ENCODE peak calls at places on chromosomes 3 and 15, in five cellular contexts. U is HCT116, Y is GM23338, I is hepatocyte, Z is GM23248. T is an unnamed sample. For H3K9me2, the result is how much of the 10 kb centered on the place peaks cover.

GRCh38 chr3:131109156-131109555 is 82.5 kb downstream of the NEK11 start:
- DNase-seq in U (no peak), Y (no peak), I (no peak), Z (no peak), T (no peak)

GRCh38 chr3:131033480-131034080 is 6.9 kb downstream of the NEK11 start:
- DNase-seq in U (peak), Y (peak), I (peak), Z (peak), T (peak)

GRCh38 chr3:42229942-42230688 is 35.9 kb downstream of the CCK start:
- DNase-seq in U (peak), Y (peak), I (peak), Z (peak), T (peak)

GRCh38 chr3:72836923-72837322 is 11.3 kb downstream of the SHQ1 start:
- DNase-seq in U (no peak), Y (no peak), I (no peak), Z (peak), T (no peak)

GRCh38 chr15:52288986-52289385 is 6.6 kb downstream of the MYO5C start:
- DNase-seq in U (no peak), Y (no peak), I (no peak), Z (no peak), T (no peak)

GRCh38 chr3:32815812-32816438 is 1.9 kb upstream of the TRIM71 start:
- DNase-seq in U (no peak), Y (no peak), I (peak), Z (no peak), T (no peak)

GRCh38 chr15:92667291-92667904 is 11.8 kb upstream of the FAM174B start:
- DNase-seq in U (no peak), Y (no peak), I (no peak), Z (no peak), T (no peak)

GRCh38 chr3:21654662-21655061 is 96.3 kb downstream of the ZNF385D start:
- DNase-seq in U (no peak), Y (no peak), I (no peak), Z (peak), T (no peak)

GRCh38 chr3:112793311-112794081 is 53.2 kb downstream of the CD200R1L start:
- DNase-seq in U (no peak), Y (no peak), I (no peak), Z (peak), T (no peak)

GRCh38 chr3:38562467-38562925 is 66.4 kb downstream of the EXOG start:
- DNase-seq in U (no peak), Y (no peak), I (no peak), Z (no peak), T (no peak)

GRCh38 chr3:123449986-123450474 is 1.1 kb upstream of the ADCY5 start:
- DNase-seq in U (no peak), Y (peak), I (peak), Z (peak), T (no peak)
- TF ChIP-seq EZH2 in U (no peak), Y (no peak), I (no peak), Z (no peak), T (no peak)

GRCh38 chr3:98504534-98504933 is 7.1 kb downstream of the OR5K2 start:
- DNase-seq in U (no peak), Y (no peak), I (no peak), Z (no peak), T (no peak)
- H3K9me2 ChIP-seq in U (under half), Y (under half), I (under half), Z (under half), T (under half)

GRCh38 chr15:40789999-40790398 is 16.9 kb upstream of the ZFYVE19 start:
- DNase-seq in U (no peak), Y (peak), I (no peak), Z (no peak), T (no peak)

GRCh38 chr15:40789119-40789518 is 17.8 kb upstream of the ZFYVE19 start:
- DNase-seq in U (no peak), Y (peak), I (no peak), Z (no peak), T (no peak)

GRCh38 chr15:40787344-40787841 is 17.6 kb downstream of the C15orf62 start:
- DNase-seq in U (peak), Y (peak), I (peak), Z (peak), T (peak)

GRCh38 chr15:40785814-40786213 is 16.0 kb downstream of the C15orf62 start:
- DNase-seq in U (no peak), Y (no peak), I (no peak), Z (no peak), T (peak)

GRCh38 chr15:40787991-40788390 is 18.2 kb downstream of the C15orf62 start:
- DNase-seq in U (no peak), Y (peak), I (no peak), Z (no peak), T (no peak)
- TF ChIP-seq EZH2 in U (no peak), Y (no peak), I (no peak), Z (no peak), T (no peak)

DNA sequence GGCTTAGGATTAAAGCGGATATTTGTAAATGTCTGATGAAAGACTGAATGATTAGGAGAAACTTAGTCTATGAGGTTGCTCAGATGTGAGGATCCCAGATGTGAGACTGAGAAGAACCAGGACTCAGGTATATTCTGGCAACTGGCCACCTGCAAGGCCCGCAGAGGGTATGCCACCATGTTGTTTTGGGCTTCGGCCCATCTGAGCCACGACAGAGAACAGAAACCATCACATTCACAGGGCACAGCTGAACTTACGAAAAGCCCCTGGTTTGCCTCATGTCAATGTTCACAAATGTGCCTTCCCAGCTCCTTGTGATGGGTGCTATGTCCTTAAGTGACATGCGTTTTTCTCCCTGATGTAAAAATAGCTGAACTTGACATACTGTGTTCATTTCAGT is 412.5 kb upstream of the RORA start:
- DNase-seq in U (no peak), Y (no peak), I (no peak), Z (no peak), T (no peak)
- H3K9me2 ChIP-seq in U (under half), Y (under half), I (under half), Z (under half), T (under half)

GRCh38 chr3:126355777-126356372 is 1.3 kb downstream of the KLF15 start:
- DNase-seq in U (peak), Y (peak), I (peak), Z (peak), T (peak)

GRCh38 chr3:126355251-126355650 is 2.0 kb downstream of the KLF15 start:
- DNase-seq in U (no peak), Y (no peak), I (no peak), Z (no peak), T (no peak)

GRCh38 chr3:126358038-126358815 is 1.0 kb upstream of the KLF15 start:
- DNase-seq in U (no peak), Y (peak), I (no peak), Z (peak), T (no peak)

GRCh38 chr3:126357299-126358037 is at the start of gene KLF15:
- DNase-seq in U (peak), Y (peak), I (peak), Z (peak), T (peak)

DNA sequence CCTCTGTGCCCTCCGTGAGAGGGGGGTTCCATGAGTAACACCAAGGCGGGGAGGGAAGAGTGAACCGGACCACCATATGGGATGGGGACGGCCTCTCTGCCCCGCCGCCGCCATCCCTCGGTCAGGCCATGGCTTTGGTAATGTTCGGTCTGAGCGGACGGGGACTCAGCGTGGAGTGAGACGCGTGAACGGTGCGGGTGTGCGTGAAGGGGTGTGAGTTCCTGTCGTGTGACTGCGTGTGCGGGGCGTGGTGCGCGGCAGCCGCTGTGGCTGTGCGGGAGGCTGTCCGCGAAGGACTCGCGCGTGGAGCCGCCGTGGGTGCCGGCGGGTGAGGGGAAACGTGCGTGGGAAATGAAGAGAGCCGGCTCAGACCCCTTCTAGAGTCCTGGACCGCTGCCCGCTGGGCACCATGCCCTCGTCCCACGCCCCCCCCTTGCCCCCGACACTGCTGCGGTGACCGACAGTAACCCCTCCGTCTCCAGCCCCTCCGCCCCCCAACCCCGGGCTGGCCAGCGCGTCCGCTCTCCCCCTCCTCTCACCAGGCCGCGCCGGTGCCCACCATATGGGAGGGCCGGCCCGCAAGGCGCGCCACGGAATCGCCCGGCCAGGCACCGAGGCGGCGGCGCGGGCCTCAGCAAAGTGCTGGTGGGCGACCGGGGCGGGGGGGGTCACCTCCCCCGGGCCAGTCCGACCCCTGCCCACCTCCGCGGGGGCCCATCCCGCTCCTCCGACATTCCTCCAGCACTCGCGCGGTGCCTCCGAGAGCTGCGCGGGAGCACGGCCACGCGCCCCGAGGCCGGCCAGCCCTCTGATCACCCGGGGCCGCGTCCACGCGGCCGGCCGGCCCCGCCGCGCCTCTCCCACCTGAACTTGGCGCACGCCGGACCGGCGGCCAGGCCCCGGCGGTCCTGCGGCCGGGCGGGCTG is 572 bp downstream of the KLF15 start:
- DNase-seq in U (no peak), Y (peak), I (peak), Z (peak), T (no peak)
- TF ChIP-seq EZH2 in U (no peak), Y (no peak), I (no peak), Z (no peak), T (no peak)

DNA sequence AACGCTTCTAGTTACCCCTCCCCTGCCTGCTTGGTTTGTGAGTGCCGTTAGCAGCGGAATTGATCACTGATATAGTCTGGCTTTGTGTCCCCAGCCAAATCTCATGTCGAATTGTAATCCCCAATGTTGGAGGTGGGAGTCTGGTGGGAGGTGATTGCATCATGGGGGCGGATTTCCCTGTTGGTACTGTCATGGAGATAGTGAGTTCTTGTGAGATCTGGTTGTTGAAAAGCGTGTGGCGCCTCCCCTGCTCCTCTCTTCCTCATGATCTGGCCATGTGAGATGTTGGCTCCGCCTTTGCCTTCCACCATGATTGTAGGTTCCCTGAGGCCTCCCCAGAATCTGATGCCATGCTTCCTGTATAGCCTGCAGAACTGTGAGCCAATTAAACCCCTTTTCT is 47.3 kb upstream of the PGPEP1L start:
- DNase-seq in U (no peak), Y (peak), I (no peak), Z (no peak), T (no peak)
- H3K9me2 ChIP-seq in U (under half), Y (under half), I (under half), Z (under half), T (under half)

GRCh38 chr15:74958320-74958907 is 1.8 kb upstream of the RPP25 start:
- DNase-seq in U (no peak), Y (peak), I (peak), Z (peak), T (peak)
- TF ChIP-seq EZH2 in U (no peak), Y (no peak), I (no peak), Z (no peak), T (no peak)

GRCh38 chr3:132623646-132624045 is 26.6 kb downstream of the ACKR4 start:
- DNase-seq in U (no peak), Y (no peak), I (no peak), Z (no peak), T (no peak)
- H3K9me2 ChIP-seq in U (under half), Y (under half), I (under half), Z (under half), T (under half)

DNA sequence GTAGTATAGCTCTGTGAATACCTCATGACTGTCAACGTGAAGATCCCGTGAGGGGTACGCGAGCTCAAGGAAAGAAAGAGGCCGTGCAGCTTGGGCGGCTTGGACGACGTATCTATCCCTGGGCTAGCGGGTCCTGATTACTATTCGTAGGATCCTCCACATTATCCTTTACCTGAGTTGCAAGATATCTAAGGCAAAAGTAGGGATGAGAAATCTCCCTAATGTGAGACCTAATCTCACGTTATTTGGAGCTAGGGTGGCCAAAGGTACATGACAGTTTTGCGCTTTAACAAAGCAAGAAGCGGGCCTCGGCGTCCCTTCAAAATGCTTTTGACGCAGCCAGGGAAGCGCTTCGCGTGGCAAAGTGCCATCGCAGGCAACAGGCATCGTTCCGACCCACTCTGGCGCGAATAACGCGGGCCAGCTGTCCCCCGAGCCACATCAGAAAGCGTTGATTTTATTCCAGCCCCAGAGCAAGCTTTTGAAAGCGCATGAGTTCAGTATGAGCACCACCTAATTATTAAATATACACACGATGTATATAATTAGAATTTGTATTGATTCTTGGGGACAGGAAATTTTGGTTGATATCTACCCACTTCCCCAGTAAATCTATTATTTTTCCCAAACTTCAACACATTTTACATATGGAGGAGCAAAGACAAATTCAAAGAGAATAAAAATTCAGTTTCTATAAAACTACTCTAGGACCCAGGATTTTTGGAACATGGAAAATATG is 2.5 kb upstream of the EOMES start:
- DNase-seq in U (no peak), Y (peak), I (no peak), Z (no peak), T (no peak)
- TF ChIP-seq EZH2 in U (no peak), Y (peak), I (peak), Z (peak), T (no peak)

DNA sequence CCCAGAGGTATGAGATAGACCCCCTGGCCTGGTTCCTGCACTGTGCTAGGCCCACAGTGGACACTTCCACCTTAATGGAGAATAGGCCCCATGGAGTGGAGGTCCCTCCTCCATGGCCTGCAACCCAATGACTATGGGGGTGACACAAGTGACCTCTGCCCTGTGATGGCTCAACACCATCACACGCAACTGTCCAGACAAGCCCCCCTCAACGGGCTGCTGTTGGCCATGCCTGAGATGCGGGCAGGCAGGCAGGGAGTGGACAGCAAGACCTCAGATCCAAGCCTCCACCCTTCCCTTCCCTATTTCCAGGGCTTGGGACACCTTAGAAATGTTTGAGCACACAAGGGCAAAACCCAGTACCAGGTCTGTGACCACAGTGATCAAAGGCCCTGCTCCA is 36.7 kb downstream of the GRAMD2A start:
- DNase-seq in U (no peak), Y (no peak), I (no peak), Z (no peak), T (no peak)
- H3K9me2 ChIP-seq in U (under half), Y (under half), I (under half), Z (under half), T (under half)

T was measured in PC-9.